ENCODE peak calls at places on chromosomes 16 and 17, in eight cellular contexts. C is gastrocnemius medialis, B is psoas muscle, O is K562, J is neural progenitor cell, Q is left ventricle myocardium inferior, I is fibroblast of lung, V is uterus. D is an unnamed sample.

GRCh38 chr16:88030498-88030897 is 79.3 kb downstream of the BANP start:
- DNase-seq in O (no peak), B (no peak), V (peak), Q (no peak), I (no peak), C (no peak), J (no peak), D (no peak)

GRCh38 chr16:81718637-81719036 is 60.5 kb upstream of the PLCG2 start:
- DNase-seq in O (peak), C (no peak), V (no peak), I (no peak), B (no peak), J (no peak), Q (peak), D (no peak)

GRCh38 chr16:23570992-23571632 is 13.6 kb downstream of the UBFD1 start:
- DNase-seq in I (no peak), J (no peak), C (no peak), V (no peak), Q (no peak), O (no peak), B (no peak), D (no peak)

GRCh38 chr16:72740346-72740745 is 307.6 kb downstream of the ZFHX3 start:
- DNase-seq in V (no peak), C (no peak), O (no peak), Q (no peak), J (no peak), B (no peak), I (peak), D (no peak)

GRCh38 chr17:1511756-1512321 is 4.6 kb downstream of the INPP5K start:
- DNase-seq in Q (no peak), B (no peak), C (no peak), J (peak), I (no peak), O (peak), V (no peak), D (no peak)

GRCh38 chr17:8163978-8164814 is 1.4 kb upstream of the VAMP2 start:
- DNase-seq in I (peak), J (no peak), V (peak), O (peak), B (peak), C (peak), Q (peak), D (peak)

GRCh38 chr17:17663160-17664072 is 17.8 kb upstream of the RAI1 start:
- DNase-seq in V (peak), I (peak), B (peak), Q (peak), O (peak), J (peak), C (no peak), D (peak)

GRCh38 chr16:28504707-28505404 is 1.8 kb downstream of the IL27 start:
- DNase-seq in I (no peak), O (no peak), J (no peak), Q (no peak), B (no peak), C (no peak), V (no peak), D (no peak)

GRCh38 chr17:7842380-7842949 is 8.4 kb downstream of the KDM6B start:
- DNase-seq in Q (peak), O (peak), V (peak), I (peak), B (peak), J (peak), C (peak), D (peak)

GRCh38 chr16:4904942-4905615 is 31.9 kb downstream of the PPL start:
- DNase-seq in Q (no peak), I (no peak), C (no peak), O (no peak), J (no peak), V (no peak), B (no peak), D (no peak)

GRCh38 chr16:20241321-20241720 is 86.0 kb downstream of the GP2 start:
- DNase-seq in V (no peak), I (no peak), J (no peak), C (no peak), Q (no peak), O (no peak), B (no peak), D (no peak)

GRCh38 chr17:17987901-17988300 is 15.2 kb downstream of the DRC3 start:
- DNase-seq in I (no peak), C (no peak), O (no peak), B (no peak), V (no peak), J (no peak), Q (no peak), D (no peak)

GRCh38 chr16:67636713-67637112 is 8.2 kb upstream of the CARMIL2 start:
- DNase-seq in Q (no peak), C (no peak), O (no peak), V (no peak), J (no peak), B (no peak), I (no peak), D (no peak)

GRCh38 chr17:77247048-77247541 is 106.3 kb downstream of the SEC14L1 start:
- DNase-seq in C (peak), V (peak), J (peak), B (peak), Q (peak), O (peak), I (peak), D (peak)

GRCh38 chr16:1712791-1713261 is 6.8 kb downstream of the MAPK8IP3 start:
- DNase-seq in B (no peak), O (no peak), C (no peak), Q (no peak), V (no peak), I (peak), J (no peak), D (no peak)

GRCh38 chr16:80253741-80254140 is 287.1 kb upstream of the DYNLRB2 start:
- DNase-seq in Q (no peak), V (no peak), B (no peak), J (no peak), O (no peak), C (no peak), I (no peak), D (no peak)

GRCh38 chr16:24971718-24972117 is 43.5 kb downstream of the ARHGAP17 start:
- DNase-seq in J (no peak), O (no peak), I (no peak), Q (peak), V (no peak), C (no peak), B (no peak), D (no peak)

GRCh38 chr17:7233701-7234099 is 617 bp downstream of the DVL2 start:
- DNase-seq in C (no peak), V (no peak), B (no peak), O (no peak), Q (no peak), I (no peak), J (no peak), D (no peak)

GRCh38 chr16:8887952-8888560 is 5.9 kb downstream of the LITAFD start:
- DNase-seq in B (peak), J (no peak), V (no peak), Q (peak), O (peak), I (peak), C (peak), D (no peak)

GRCh38 chr17:19570497-19571151 is 37.0 kb downstream of the SLC47A1 start:
- DNase-seq in Q (no peak), J (no peak), O (no peak), V (no peak), I (no peak), B (no peak), C (no peak), D (no peak)

GRCh38 chr17:19978206-19978802 is 676 bp upstream of the AKAP10 start:
- DNase-seq in J (no peak), Q (no peak), I (peak), V (no peak), O (no peak), B (peak), C (no peak), D (no peak)

GRCh38 chr16:54402270-54402669 is 115.7 kb upstream of the IRX3 start:
- DNase-seq in C (no peak), Q (peak), J (no peak), V (no peak), B (no peak), I (no peak), O (no peak), D (no peak)

GRCh38 chr17:57605734-57606105 is 139.4 kb downstream of the CCDC182 start:
- DNase-seq in I (no peak), B (no peak), V (no peak), J (no peak), C (no peak), O (no peak), Q (no peak), D (no peak)

GRCh38 chr16:21994856-21995465 is 6.0 kb downstream of the PDZD9 start:
- DNase-seq in J (no peak), V (no peak), C (no peak), B (no peak), O (peak), I (no peak), Q (no peak), D (no peak)

GRCh38 chr16:2331932-2332267 is 8.6 kb downstream of the ABCA3 start:
- DNase-seq in Q (no peak), C (no peak), B (no peak), O (no peak), I (no peak), V (no peak), J (no peak), D (no peak)

GRCh38 chr17:14792751-14793150 is 472.4 kb downstream of the PMP22 start:
- DNase-seq in V (peak), B (no peak), J (no peak), O (no peak), I (peak), C (no peak), Q (no peak), D (no peak)

GRCh38 chr16:55853114-55853513 is 20.2 kb upstream of the CES1 start:
- DNase-seq in O (no peak), I (no peak), B (no peak), Q (no peak), C (no peak), J (no peak), V (no peak), D (no peak)

GRCh38 chr16:49754495-49755290 is 101.2 kb downstream of the ZNF423 start:
- DNase-seq in B (peak), Q (peak), C (no peak), I (peak), J (peak), O (no peak), V (no peak), D (peak)

GRCh38 chr16:85545227-85545818 is 67.8 kb upstream of the GSE1 start:
- DNase-seq in V (no peak), I (no peak), O (no peak), C (no peak), J (no peak), B (no peak), Q (no peak), D (no peak)

GRCh38 chr16:85543998-85544397 is 69.1 kb upstream of the GSE1 start:
- DNase-seq in J (no peak), B (no peak), I (no peak), V (no peak), O (no peak), C (no peak), Q (no peak), D (no peak)

GRCh38 chr16:85544668-85545067 is 68.5 kb upstream of the GSE1 start:
- DNase-seq in I (no peak), O (no peak), B (no peak), C (no peak), V (no peak), Q (no peak), J (no peak), D (no peak)

GRCh38 chr16:85548375-85548774 is 64.7 kb upstream of the GSE1 start:
- DNase-seq in V (no peak), B (no peak), J (no peak), O (no peak), I (no peak), C (no peak), Q (no peak), D (no peak)

DNA sequence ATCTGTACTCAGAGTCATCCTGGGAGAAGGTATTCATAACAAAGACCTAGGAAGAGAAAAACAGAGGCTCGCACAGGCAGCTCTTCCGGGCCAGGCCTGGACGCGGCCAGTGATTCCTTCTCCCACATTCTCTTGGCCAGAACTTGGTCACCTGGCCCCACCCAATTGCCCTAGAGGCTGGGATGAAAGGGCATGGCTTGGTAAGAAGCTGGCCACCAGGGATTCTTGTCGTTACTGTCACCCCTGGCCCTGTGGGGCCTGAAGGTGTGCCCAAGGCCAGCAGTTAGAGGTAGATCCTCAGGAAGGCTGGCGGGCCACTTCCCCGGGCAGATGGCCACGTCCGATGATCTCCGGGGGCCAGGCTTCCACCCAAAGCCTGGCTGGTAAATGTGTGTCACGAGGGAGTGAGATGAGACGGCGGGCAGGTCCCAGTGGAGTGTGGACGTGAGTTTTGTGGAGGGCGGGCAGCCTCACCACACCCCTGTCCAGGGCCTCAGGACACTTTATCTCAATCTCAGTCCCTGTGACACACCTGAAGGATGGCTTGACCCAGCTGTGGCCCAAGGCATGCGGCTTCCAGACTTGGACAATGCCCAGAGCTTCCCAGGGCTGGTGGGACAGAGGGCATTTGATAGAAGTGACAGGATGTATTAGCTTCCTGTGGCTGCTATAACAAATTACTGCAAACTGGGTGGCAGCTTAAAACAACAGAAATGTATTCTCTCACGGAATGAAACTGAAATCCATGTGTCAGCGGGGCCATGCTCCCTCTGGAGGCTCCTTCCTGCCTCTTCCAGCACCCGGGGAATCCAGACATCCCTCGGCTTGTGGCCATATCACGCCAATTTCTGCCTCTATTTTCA is 66.3 kb upstream of the GSE1 start:
- DNase-seq in Q (no peak), V (no peak), I (no peak), J (no peak), O (no peak), C (no peak), B (no peak), D (no peak)
- TF ChIP-seq CTCF in Q (peak), V (no peak), I (peak), J (peak), O (peak), C (no peak), B (no peak), D (no peak)

DNA sequence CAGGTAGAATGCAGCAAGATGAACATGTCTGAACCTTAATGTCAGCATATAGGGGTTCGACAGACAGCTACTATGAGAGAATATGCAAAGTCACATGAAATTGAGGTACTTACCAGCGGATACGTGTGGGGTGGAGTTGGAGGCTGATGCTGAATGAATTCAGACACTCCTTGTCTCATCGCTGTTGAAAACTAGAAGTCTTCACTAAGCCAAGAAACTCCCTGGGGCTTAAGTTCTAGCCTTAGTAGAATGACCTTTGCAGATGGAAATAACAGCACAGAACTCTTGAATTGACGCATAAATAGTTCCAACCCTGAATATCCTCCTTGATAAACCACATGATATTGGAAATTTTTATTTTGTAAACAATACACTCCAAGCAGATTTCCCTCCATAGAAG is 32.9 kb upstream of the MYOCD start:
- DNase-seq in O (no peak), Q (no peak), C (no peak), I (no peak), J (no peak), V (no peak), B (no peak), D (no peak)
- H3K4me3 ChIP-seq in O (no peak), Q (no peak), C (no peak), I (no peak), J (no peak), V (no peak), B (no peak), D (no peak)

GRCh38 chr17:31508310-31509094 is 117.0 kb downstream of the RAB11FIP4 start:
- DNase-seq in Q (no peak), C (no peak), I (no peak), B (no peak), O (peak), J (peak), V (no peak), D (peak)
- TF ChIP-seq CTCF in Q (peak), C (no peak), I (peak), B (no peak), O (peak), J (peak), V (no peak), D (peak)

GRCh38 chr16:89098767-89099430 is 5.2 kb downstream of the ACSF3 start:
- DNase-seq in J (no peak), Q (no peak), C (no peak), B (no peak), O (no peak), V (no peak), I (no peak), D (no peak)
- H3K4me3 ChIP-seq in J (no peak), Q (no peak), C (no peak), B (no peak), O (no peak), V (no peak), I (no peak), D (peak)

DNA sequence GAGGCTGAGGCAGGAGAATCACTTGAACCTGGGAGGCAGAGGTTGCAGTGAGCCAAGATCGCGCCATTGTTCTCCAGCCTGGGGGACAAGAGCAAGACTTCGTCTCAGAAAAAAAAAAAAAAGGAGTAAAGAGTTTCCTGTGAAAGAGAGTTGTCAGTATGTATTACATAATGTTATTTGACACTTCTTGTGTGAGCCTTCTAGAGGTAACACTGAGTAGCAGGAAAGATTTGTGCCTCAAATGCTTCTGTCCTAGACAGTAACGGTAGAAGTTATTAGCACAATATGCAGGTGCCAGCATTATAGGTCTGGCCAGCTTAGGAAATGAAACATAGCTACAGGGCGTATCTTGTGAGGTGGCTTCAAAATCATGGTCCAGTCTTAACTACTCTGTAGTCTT is 6.2 kb downstream of the RPS6KB1 start:
- DNase-seq in O (peak), Q (no peak), J (no peak), V (no peak), B (no peak), C (no peak), I (no peak), D (peak)
- TF ChIP-seq CTCF in O (peak), Q (peak), J (no peak), V (no peak), B (no peak), C (no peak), I (peak), D (peak)

GRCh38 chr17:40827746-40828453 is 5.5 kb upstream of the KRT10 start:
- DNase-seq in I (peak), V (no peak), Q (no peak), B (no peak), O (peak), J (no peak), C (no peak), D (no peak)
- H3K4me3 ChIP-seq in I (no peak), V (no peak), Q (no peak), B (no peak), O (peak), J (no peak), C (no peak), D (no peak)

DNA sequence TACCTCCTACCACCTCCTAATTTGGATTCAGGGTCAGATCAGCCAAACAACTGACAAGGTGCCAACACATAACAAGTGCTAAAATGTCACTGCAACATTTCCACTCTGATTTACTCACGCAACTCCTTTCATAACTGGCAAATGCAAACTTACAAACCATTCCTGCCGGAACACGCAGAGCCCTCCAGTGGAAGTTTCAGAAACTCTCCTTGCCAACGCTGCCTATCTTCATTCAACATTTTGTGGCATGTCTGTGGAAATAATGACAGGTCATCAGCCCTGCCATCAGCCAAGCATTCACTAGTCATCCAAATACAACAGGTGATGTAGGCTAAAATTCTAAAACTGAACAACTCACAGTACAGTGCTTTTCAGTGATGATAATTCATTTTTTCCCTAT is 37.7 kb upstream of the OR3A1 start:
- DNase-seq in O (no peak), J (no peak), V (no peak), I (no peak), C (no peak), Q (no peak), B (no peak), D (no peak)
- TF ChIP-seq CTCF in O (no peak), J (no peak), V (no peak), I (no peak), C (no peak), Q (peak), B (no peak), D (no peak)

DNA sequence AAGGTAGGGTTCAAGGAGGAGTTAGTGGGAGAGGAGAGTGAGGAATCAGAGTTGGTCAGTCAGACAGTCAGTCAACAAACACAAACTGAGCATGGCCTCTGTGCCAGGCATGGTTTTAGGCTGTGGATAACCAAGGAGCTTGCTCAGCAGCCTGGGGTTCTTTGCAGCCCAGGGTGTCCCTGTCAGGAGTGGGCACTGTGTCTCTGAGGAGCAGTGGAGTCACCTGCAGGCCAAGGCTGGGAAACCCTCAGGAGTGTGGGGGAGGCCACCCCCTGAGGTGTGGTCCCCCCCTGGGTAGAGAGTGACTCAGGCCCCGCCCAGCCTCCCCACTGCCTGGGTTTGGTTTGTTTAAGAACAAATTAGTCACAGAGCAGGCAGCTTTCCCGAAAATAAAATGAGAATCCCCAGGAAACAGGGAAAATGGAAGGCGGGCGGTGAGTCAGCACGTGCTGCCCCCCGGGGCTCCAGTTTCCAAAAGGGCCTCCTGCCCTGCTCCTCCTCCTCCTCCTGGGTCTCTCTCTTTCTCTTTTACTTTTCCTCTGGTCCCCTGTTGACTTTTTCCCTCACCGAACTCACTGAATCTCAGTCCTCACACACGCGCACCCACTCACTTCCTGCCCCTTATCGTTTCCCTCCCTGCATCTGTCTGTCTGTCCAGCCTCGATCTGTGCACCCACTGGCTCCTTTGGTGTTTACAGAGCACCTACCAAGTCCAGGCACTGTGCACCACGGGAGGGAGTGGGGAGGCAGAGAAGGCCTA is 44.3 kb downstream of the SOCS3 start:
- DNase-seq in I (peak), O (peak), V (peak), C (peak), J (no peak), Q (peak), B (peak), D (peak)
- H3K4me3 ChIP-seq in I (peak), O (no peak), V (no peak), C (no peak), J (no peak), Q (peak), B (no peak), D (no peak)

GRCh38 chr17:6045621-6046357 is 24.4 kb upstream of the WSCD1 start:
- DNase-seq in O (no peak), I (no peak), J (no peak), V (no peak), Q (no peak), B (no peak), C (no peak), D (no peak)
- TF ChIP-seq CTCF in O (no peak), I (no peak), J (peak), V (no peak), Q (peak), B (no peak), C (no peak), D (peak)